ENCODE peak calls at places on chromosome X, in five cellular contexts. G is HepG2, L is SK-N-SH, U is HCT116, P is H1. H is an unnamed sample.

GRCh38 chrX:54825716-54826428 is 18.3 kb downstream of the MAGED2 start:
- DNase-seq in U (no peak), P (no peak), L (no peak), G (no peak), H (no peak)

GRCh38 chrX:74458738-74459137 is 37.4 kb downstream of the SLC16A2 start:
- DNase-seq in P (no peak), L (no peak), U (no peak), G (no peak), H (no peak)

GRCh38 chrX:110210417-110211139 is 107.3 kb downstream of the AMMECR1 start:
- DNase-seq in L (no peak), U (peak), G (peak), P (no peak), H (no peak)

GRCh38 chrX:52271212-52271611 is 86.5 kb downstream of the MAGED4 start:
- DNase-seq in U (no peak), L (no peak), P (peak), G (no peak), H (no peak)

GRCh38 chrX:96776966-96777365 is 92.3 kb downstream of the DIAPH2 start:
- DNase-seq in L (no peak), P (no peak), U (no peak), G (no peak), H (no peak)

GRCh38 chrX:78658851-78659744 is at the start of gene RTL3:
- DNase-seq in U (no peak), P (no peak), G (no peak), L (no peak), H (no peak)

GRCh38 chrX:39492495-39493162 is 605.1 kb downstream of the BCOR start:
- DNase-seq in G (no peak), L (no peak), P (no peak), U (no peak), H (no peak)

GRCh38 chrX:136754641-136755040 is 26.1 kb downstream of the ARHGEF6 start:
- DNase-seq in L (no peak), G (no peak), U (no peak), P (no peak), H (no peak)

GRCh38 chrX:149948001-149948400 is 9.7 kb upstream of the EOLA2 start:
- DNase-seq in P (no peak), L (no peak), U (no peak), G (no peak), H (no peak)

GRCh38 chrX:39814391-39814790 is 283.4 kb downstream of the BCOR start:
- DNase-seq in G (no peak), P (no peak), L (no peak), U (peak), H (peak)

GRCh38 chrX:11757397-11757728 is 674 bp upstream of the MSL3 start:
- DNase-seq in P (no peak), L (no peak), U (no peak), G (no peak), H (no peak)

GRCh38 chrX:16838202-16839066 is 31.7 kb downstream of the RBBP7 start:
- DNase-seq in U (no peak), L (no peak), G (no peak), P (no peak), H (no peak)

GRCh38 chrX:16696956-16697355 is 15.5 kb downstream of the CTPS2 start:
- DNase-seq in L (no peak), U (no peak), P (no peak), G (no peak), H (no peak)

GRCh38 chrX:13028871-13029336 is 15.5 kb downstream of the FAM9C start:
- DNase-seq in U (no peak), L (no peak), P (no peak), G (peak), H (peak)

GRCh38 chrX:153554519-153555167 is 37.2 kb downstream of the ATP2B3 start:
- DNase-seq in L (peak), P (no peak), U (peak), G (peak), H (peak)

GRCh38 chrX:12779534-12779933 is 11.7 kb upstream of the PRPS2 start:
- DNase-seq in L (no peak), P (no peak), G (peak), U (no peak), H (no peak)

GRCh38 chrX:53288173-53288572 is 6.8 kb upstream of the IQSEC2 start:
- DNase-seq in L (peak), G (no peak), P (no peak), U (no peak), H (no peak)

GRCh38 chrX:154409222-154409871 is at the start of gene DNASE1L1:
- DNase-seq in L (no peak), U (no peak), G (peak), P (peak), H (no peak)

GRCh38 chrX:153922932-153923857 is 2.9 kb downstream of the ARHGAP4 start:
- DNase-seq in P (no peak), G (no peak), L (peak), U (no peak), H (peak)

GRCh38 chrX:153767674-153768055 is 3.6 kb downstream of the PLXNB3 start:
- DNase-seq in L (peak), U (no peak), P (no peak), G (no peak), H (no peak)

GRCh38 chrX:135543924-135544323 is 23.5 kb downstream of the INTS6L start:
- DNase-seq in G (no peak), L (no peak), P (no peak), U (no peak), H (no peak)

GRCh38 chrX:3545901-3546300 is 167.5 kb downstream of the PRKX start:
- DNase-seq in P (no peak), L (no peak), G (no peak), U (no peak), H (no peak)

GRCh38 chrX:50594788-50595187 is 124.2 kb upstream of the DGKK start:
- DNase-seq in U (no peak), P (peak), G (no peak), L (no peak), H (no peak)

GRCh38 chrX:73562986-73563739 is at the start of gene CHIC1:
- DNase-seq in P (peak), G (no peak), U (no peak), L (peak), H (peak)

GRCh38 chrX:56031409-56031808 is 200.7 kb upstream of the KLF8 start:
- DNase-seq in G (no peak), P (no peak), L (no peak), U (no peak), H (no peak)

GRCh38 chrX:134423606-134424005 is 36.4 kb upstream of the HPRT1 start:
- DNase-seq in G (peak), L (peak), P (no peak), U (no peak), H (peak)

GRCh38 chrX:46310815-46311497 is 234.3 kb downstream of the ZNF674 start:
- DNase-seq in U (no peak), P (no peak), G (no peak), L (no peak), H (no peak)

GRCh38 chrX:109472939-109473713 is 8.8 kb downstream of the GUCY2F start:
- DNase-seq in G (peak), U (peak), L (peak), P (no peak), H (peak)

GRCh38 chrX:130851569-130851968 is 51.4 kb downstream of the ENOX2 start:
- DNase-seq in U (no peak), P (no peak), L (no peak), G (no peak), H (no peak)

GRCh38 chrX:16869393-16870094 is 618 bp downstream of the RBBP7 start:
- DNase-seq in L (peak), G (no peak), P (no peak), U (no peak), H (peak)

GRCh38 chrX:153832732-153833131 is 2.4 kb upstream of the PDZD4 start:
- DNase-seq in L (no peak), U (no peak), P (no peak), G (no peak), H (no peak)

GRCh38 chrX:153347530-153347929 is 13.6 kb downstream of the ZNF275 start:
- DNase-seq in G (no peak), P (no peak), U (no peak), L (no peak), H (no peak)

GRCh38 chrX:123756320-123756719 is 23.5 kb upstream of the THOC2 start:
- DNase-seq in U (no peak), G (no peak), L (no peak), P (no peak), H (no peak)

GRCh38 chrX:13938053-13938765 is 91.5 kb downstream of the GEMIN8 start:
- DNase-seq in P (no peak), L (peak), G (no peak), U (no peak), H (peak)

GRCh38 chrX:112819013-112819635 is 21.5 kb downstream of the AMOT start:
- DNase-seq in U (no peak), G (no peak), L (no peak), P (no peak), H (no peak)

GRCh38 chrX:92232182-92232581 is 453.0 kb downstream of the PCDH11X start:
- DNase-seq in P (no peak), G (peak), L (peak), U (no peak), H (peak)

GRCh38 chrX:135112096-135112729 is 8.1 kb downstream of the ETDB start:
- DNase-seq in G (no peak), L (peak), U (peak), P (no peak), H (no peak)

GRCh38 chrX:23749129-23749528 is 6.1 kb upstream of the ACOT9 start:
- DNase-seq in P (no peak), G (no peak), L (no peak), U (no peak), H (no peak)

GRCh38 chrX:40082447-40083119 is 15.2 kb downstream of the BCOR start:
- DNase-seq in L (no peak), G (peak), P (no peak), U (no peak), H (peak)

GRCh38 chrX:107823456-107823855 is 2.2 kb upstream of the MID2 start:
- DNase-seq in G (no peak), U (no peak), P (no peak), L (no peak), H (no peak)
- TF ChIP-seq JUND in G (no peak), U (no peak), P (no peak), L (no peak), H (no peak)

GRCh38 chrX:18707442-18708049 is at the start of gene PPEF1:
- DNase-seq in U (no peak), P (no peak), L (peak), G (no peak), H (no peak)
- TF ChIP-seq JUND in U (no peak), P (no peak), L (no peak), G (no peak), H (no peak)

GRCh38 chrX:21581479-21581878 is 76.7 kb downstream of the KLHL34 start:
- DNase-seq in L (no peak), P (no peak), G (no peak), U (no peak), H (no peak)
- TF ChIP-seq JUND in L (no peak), P (no peak), G (no peak), U (no peak), H (no peak)

GRCh38 chrX:29455702-29456101 is 759.7 kb upstream of the MAGEB2 start:
- DNase-seq in L (no peak), U (no peak), P (no peak), G (no peak), H (no peak)

GRCh38 chrX:29466441-29466840 is 748.9 kb upstream of the MAGEB2 start:
- DNase-seq in U (no peak), P (no peak), L (no peak), G (no peak), H (no peak)

GRCh38 chrX:29461039-29461438 is 754.3 kb upstream of the MAGEB2 start:
- DNase-seq in U (no peak), G (no peak), P (no peak), L (no peak), H (no peak)
- TF ChIP-seq JUND in U (no peak), G (no peak), P (no peak), L (no peak), H (no peak)

GRCh38 chrX:1535241-1536041 is 1.5 kb downstream of the P2RY8 start:
- DNase-seq in U (no peak), G (no peak), L (no peak), P (no peak), H (no peak)

GRCh38 chrX:1533083-1533482 is 3.9 kb downstream of the P2RY8 start:
- DNase-seq in L (no peak), U (no peak), G (no peak), P (no peak), H (no peak)

GRCh38 chrX:1534321-1535168 is 2.4 kb downstream of the P2RY8 start:
- DNase-seq in U (no peak), P (no peak), L (no peak), G (no peak), H (no peak)

GRCh38 chrX:1536712-1537030 is 314 bp downstream of the P2RY8 start:
- DNase-seq in P (no peak), L (no peak), G (no peak), U (no peak), H (no peak)

GRCh38 chrX:1537031-1537715 is at the start of gene P2RY8:
- DNase-seq in U (no peak), G (peak), P (no peak), L (no peak), H (peak)
- TF ChIP-seq JUND in U (no peak), G (no peak), P (no peak), L (no peak), H (no peak)

H was measured in T47D.